ENCODE peak calls at places on chromosome 1, in nine cellular contexts. Q, P, N, V, F, C, U, L and M are unnamed samples.

GRCh38 chr1:237012789-237013383 is 8.6 kb upstream of the MT1HL1 start:
- DNase-seq in C (peak), F (peak), U (peak), L (no peak), Q (no peak), V (no peak), P (peak), N (no peak), M (no peak)

GRCh38 chr1:202202500-202203168 is 9.0 kb downstream of the LGR6 start:
- DNase-seq in P (no peak), Q (no peak), F (no peak), V (no peak), N (no peak), L (no peak), C (peak), U (no peak), M (no peak)

GRCh38 chr1:203127672-203128611 is at the start of gene ADORA1:
- DNase-seq in V (peak), P (peak), U (peak), F (peak), Q (no peak), N (no peak), C (peak), L (peak), M (peak)

GRCh38 chr1:57860333-57860732 is 436.5 kb upstream of the DAB1 start:
- DNase-seq in P (no peak), C (no peak), N (no peak), F (no peak), V (peak), U (no peak), L (no peak), Q (no peak), M (no peak)

GRCh38 chr1:64484651-64485050 is 14.7 kb downstream of the CACHD1 start:
- DNase-seq in U (no peak), C (no peak), F (no peak), P (no peak), Q (no peak), L (no peak), V (no peak), N (no peak), M (no peak)

GRCh38 chr1:178496410-178497135 is at the start of gene CLEC20A:
- DNase-seq in Q (no peak), V (no peak), L (no peak), F (no peak), N (no peak), P (no peak), C (no peak), U (no peak), M (no peak)

GRCh38 chr1:20712210-20712577 is 5.6 kb downstream of the KIF17 start:
- DNase-seq in P (no peak), F (no peak), U (no peak), V (no peak), N (no peak), L (no peak), Q (no peak), C (no peak), M (no peak)

GRCh38 chr1:198935371-198935921 is 296.6 kb downstream of the PTPRC start:
- DNase-seq in U (peak), F (peak), P (peak), Q (peak), V (peak), C (peak), L (peak), N (peak), M (no peak)

GRCh38 chr1:172588296-172589291 is 55.6 kb downstream of the SUCO start:
- DNase-seq in N (peak), Q (peak), C (no peak), L (peak), F (peak), P (peak), U (no peak), V (no peak), M (no peak)

GRCh38 chr1:158649052-158649451 is 37.5 kb downstream of the SPTA1 start:
- DNase-seq in Q (no peak), V (no peak), F (no peak), C (no peak), N (no peak), U (no peak), L (no peak), P (no peak), M (no peak)

GRCh38 chr1:199684686-199685273 is 342.7 kb upstream of the NR5A2 start:
- DNase-seq in Q (peak), V (peak), N (peak), U (no peak), P (peak), F (peak), L (peak), C (no peak), M (no peak)

GRCh38 chr1:41629571-41629970 is 145.1 kb upstream of the EDN2 start:
- DNase-seq in U (no peak), Q (peak), L (peak), F (peak), N (no peak), C (no peak), P (no peak), V (no peak), M (no peak)

GRCh38 chr1:25528881-25529517 is 14.4 kb upstream of the LDLRAP1 start:
- DNase-seq in L (no peak), Q (no peak), C (no peak), U (no peak), N (no peak), V (no peak), P (no peak), F (no peak), M (no peak)

GRCh38 chr1:82392513-82392912 is 591.8 kb downstream of the ADGRL2 start:
- DNase-seq in P (no peak), U (no peak), Q (no peak), F (peak), N (no peak), C (no peak), V (no peak), L (no peak), M (no peak)

GRCh38 chr1:233281711-233282581 is 13.6 kb downstream of the PCNX2 start:
- DNase-seq in C (no peak), P (no peak), Q (no peak), L (no peak), N (no peak), F (peak), U (no peak), V (no peak), M (no peak)

GRCh38 chr1:13807213-13807612 is 107.2 kb downstream of the PRDM2 start:
- DNase-seq in F (peak), N (no peak), L (peak), U (no peak), Q (no peak), P (peak), V (peak), C (no peak), M (peak)

GRCh38 chr1:10528066-10529014 is 53.6 kb downstream of the PEX14 start:
- DNase-seq in F (peak), Q (no peak), L (peak), C (peak), N (no peak), U (peak), P (peak), V (no peak), M (no peak)

GRCh38 chr1:18470650-18471355 is 9.9 kb upstream of the KLHDC7A start:
- DNase-seq in U (peak), N (no peak), Q (no peak), C (no peak), F (no peak), L (no peak), V (no peak), P (no peak), M (no peak)

GRCh38 chr1:44926311-44926781 is 60.0 kb downstream of the EIF2B3 start:
- DNase-seq in U (no peak), P (no peak), C (no peak), F (peak), L (peak), N (no peak), Q (peak), V (no peak), M (no peak)

GRCh38 chr1:44919387-44919786 is 67.0 kb downstream of the EIF2B3 start:
- DNase-seq in F (no peak), N (no peak), C (no peak), L (no peak), Q (no peak), V (no peak), P (no peak), U (no peak), M (no peak)

GRCh38 chr1:44929556-44929955 is 56.8 kb downstream of the EIF2B3 start:
- DNase-seq in N (no peak), F (no peak), Q (no peak), L (no peak), P (no peak), C (no peak), V (no peak), U (no peak), M (no peak)

GRCh38 chr1:44924835-44925464 is 61.4 kb downstream of the EIF2B3 start:
- DNase-seq in U (no peak), L (peak), Q (peak), F (peak), P (peak), V (peak), C (no peak), N (peak), M (no peak)
- TF ChIP-seq CTCF in U (no peak), L (peak), Q (peak), F (peak), P (peak), V (peak), C (peak), N (peak), M (peak)

DNA sequence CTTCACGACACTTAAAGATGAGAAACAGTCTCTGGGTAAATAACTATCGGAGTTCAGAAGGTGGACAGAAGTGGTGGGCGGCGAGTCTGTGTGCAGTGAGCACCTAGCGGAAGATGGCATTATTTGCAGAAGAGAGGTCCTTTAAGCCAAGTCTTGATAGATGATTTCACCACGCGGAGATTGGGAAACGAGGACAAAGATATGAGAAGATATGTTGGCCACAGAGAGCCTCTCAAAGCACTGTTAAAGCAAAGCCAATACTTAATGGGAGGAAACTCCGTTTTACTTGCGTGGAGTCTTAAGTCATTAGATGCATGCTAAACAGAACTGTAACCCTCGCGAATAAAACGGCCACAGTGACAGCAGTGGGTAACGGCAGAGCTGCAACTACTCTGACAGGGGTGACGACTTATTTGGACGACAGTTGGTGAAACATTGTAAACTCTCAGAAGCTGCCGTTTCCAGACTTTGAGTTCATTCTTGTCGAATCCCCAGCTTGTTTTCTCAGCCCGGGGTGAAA is 576 bp upstream of the CEP350 start:
- DNase-seq in L (peak), C (no peak), F (peak), Q (peak), N (peak), V (peak), P (peak), U (peak), M (no peak)
- TF ChIP-seq CTCF in L (peak), C (peak), F (peak), Q (peak), N (no peak), V (peak), P (no peak), U (peak), M (peak)

DNA sequence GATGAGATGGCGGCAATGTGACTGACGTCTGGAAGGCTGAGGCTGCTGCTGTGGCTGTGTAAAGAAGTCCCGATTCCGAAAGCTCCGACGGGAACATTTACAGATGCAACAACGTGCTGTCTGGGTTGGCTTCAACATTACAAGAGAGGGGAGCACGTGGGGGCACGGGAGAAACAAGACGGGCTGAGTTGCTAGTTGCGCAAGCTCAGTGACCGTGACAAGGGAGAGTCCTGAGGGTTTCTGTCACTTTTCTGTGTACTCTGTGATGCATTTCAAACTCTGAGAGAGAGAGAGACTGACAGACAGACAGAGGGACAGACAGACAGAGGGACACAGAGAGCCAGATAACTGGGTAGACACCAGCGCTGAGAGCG is 25.6 kb upstream of the LRRC47 start:
- DNase-seq in Q (no peak), F (no peak), V (no peak), P (no peak), U (peak), L (no peak), N (no peak), C (no peak), M (no peak)
- TF ChIP-seq CTCF in Q (no peak), F (no peak), V (no peak), P (no peak), U (no peak), L (no peak), N (no peak), C (no peak), M (no peak)

GRCh38 chr1:171254859-171255258 is 6.6 kb downstream of the FMO1 start:
- DNase-seq in Q (no peak), V (no peak), N (no peak), P (no peak), C (no peak), L (peak), U (no peak), F (peak), M (no peak)

GRCh38 chr1:171251042-171251740 is 2.9 kb downstream of the FMO1 start:
- DNase-seq in F (peak), C (no peak), L (no peak), Q (no peak), V (peak), N (no peak), U (no peak), P (no peak), M (peak)

GRCh38 chr1:171250263-171250662 is 2.0 kb downstream of the FMO1 start:
- DNase-seq in U (no peak), V (no peak), L (no peak), C (no peak), N (no peak), P (no peak), Q (no peak), F (no peak), M (no peak)

GRCh38 chr1:171252482-171252881 is 4.2 kb downstream of the FMO1 start:
- DNase-seq in Q (no peak), U (no peak), F (no peak), N (no peak), L (no peak), P (no peak), V (peak), C (no peak), M (no peak)

GRCh38 chr1:171251741-171252300 is 3.5 kb downstream of the FMO1 start:
- DNase-seq in P (peak), Q (no peak), C (peak), L (no peak), F (peak), N (no peak), U (no peak), V (peak), M (peak)
- TF ChIP-seq CTCF in P (peak), Q (peak), C (peak), L (peak), F (peak), N (peak), U (no peak), V (peak), M (peak)

GRCh38 chr1:234579967-234580366 is 30.0 kb downstream of the IRF2BP2 start:
- DNase-seq in C (no peak), F (peak), U (no peak), P (peak), N (no peak), V (no peak), Q (no peak), L (peak), M (no peak)
- TF ChIP-seq CTCF in C (peak), F (peak), U (peak), P (peak), N (peak), V (peak), Q (no peak), L (peak), M (peak)

GRCh38 chr1:111197598-111198289 is 2.7 kb downstream of the DENND2D start:
- DNase-seq in U (no peak), P (peak), Q (no peak), N (no peak), V (peak), L (no peak), F (peak), C (no peak), M (no peak)
- TF ChIP-seq CTCF in U (no peak), P (peak), Q (peak), N (peak), V (peak), L (peak), F (peak), C (peak), M (peak)

DNA sequence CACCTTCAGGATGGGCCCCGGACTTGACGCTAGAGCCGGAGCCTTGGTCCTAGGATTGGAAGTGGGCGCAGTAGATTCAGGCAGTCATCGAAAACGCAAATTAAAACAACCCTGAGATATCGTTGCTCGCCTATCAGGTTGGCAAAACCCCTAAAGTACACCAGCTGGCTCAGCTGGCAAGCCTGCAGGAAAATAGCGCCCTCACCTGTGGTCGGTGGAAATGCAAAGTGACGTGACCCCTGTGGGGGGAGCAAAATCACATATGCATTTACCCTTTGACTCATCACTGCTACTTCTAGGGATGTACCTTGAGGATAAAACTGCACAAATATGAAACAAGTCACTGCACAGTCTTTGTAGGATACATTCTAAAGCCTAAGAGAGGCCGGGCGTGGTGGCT is 170.3 kb upstream of the TMEM51 start:
- DNase-seq in L (no peak), N (no peak), Q (no peak), F (no peak), U (no peak), C (no peak), V (no peak), P (no peak), M (no peak)
- TF ChIP-seq CTCF in L (peak), N (peak), Q (no peak), F (no peak), U (no peak), C (no peak), V (peak), P (no peak), M (no peak)